ENCODE peak calls at places on chromosomes 2 and 18, in six cellular contexts. M, A, V, B, K and X are unnamed samples.

GRCh38 chr2:98807221-98807620 is 76.3 kb upstream of the MGAT4A start:
- DNase-seq in M (no peak), A (no peak), V (no peak), K (no peak), B (no peak), X (no peak)

GRCh38 chr18:37577051-37577611 is 11.5 kb upstream of the CELF4 start:
- DNase-seq in B (no peak), V (no peak), K (no peak), M (no peak), A (no peak), X (no peak)

GRCh38 chr2:240460781-240461431 is 25.4 kb downstream of the GPC1 start:
- DNase-seq in B (no peak), V (no peak), A (no peak), K (peak), M (peak), X (no peak)

GRCh38 chr2:160210599-160211138 is 10.6 kb upstream of the ITGB6 start:
- DNase-seq in K (peak), M (no peak), A (no peak), V (peak), B (peak), X (peak)

GRCh38 chr2:200761168-200761715 is 50.5 kb upstream of the BZW1 start:
- DNase-seq in B (no peak), M (no peak), A (peak), V (peak), K (no peak), X (no peak)

GRCh38 chr2:84427235-84428138 is 31.6 kb downstream of the SUCLG1 start:
- DNase-seq in V (peak), A (peak), M (no peak), K (no peak), B (no peak), X (no peak)

GRCh38 chr2:217695033-217695520 is 307.7 kb downstream of the TNS1 start:
- DNase-seq in K (no peak), V (peak), M (no peak), B (peak), A (peak), X (no peak)

GRCh38 chr18:48778344-48779011 is 172.3 kb downstream of the SMAD7 start:
- DNase-seq in A (no peak), K (no peak), B (no peak), M (no peak), V (no peak), X (no peak)

GRCh38 chr2:192148620-192149321 is 46.0 kb downstream of the TMEFF2 start:
- DNase-seq in A (peak), M (no peak), K (peak), B (no peak), V (peak), X (no peak)

GRCh38 chr2:237310515-237311114 is 103.3 kb downstream of the COL6A3 start:
- DNase-seq in K (no peak), V (no peak), A (no peak), M (peak), B (no peak), X (no peak)

GRCh38 chr18:80000877-80001276 is 12.5 kb upstream of the TXNL4A start:
- DNase-seq in A (no peak), B (no peak), K (no peak), V (no peak), M (no peak), X (no peak)

GRCh38 chr18:74446631-74447403 is 10.3 kb downstream of the DIPK1C start:
- DNase-seq in M (no peak), K (no peak), A (no peak), B (no peak), V (no peak), X (no peak)

GRCh38 chr2:83054751-83055150 is 1404.3 kb downstream of the SUCLG1 start:
- DNase-seq in B (no peak), A (no peak), M (no peak), V (no peak), K (no peak), X (no peak)

GRCh38 chr2:121489284-121489683 is 41.4 kb upstream of the RNU4ATAC start:
- DNase-seq in M (no peak), A (no peak), V (no peak), B (no peak), K (peak), X (peak)

GRCh38 chr2:149629003-149629402 is 41.4 kb upstream of the MMADHC start:
- DNase-seq in V (peak), A (no peak), M (no peak), B (no peak), K (no peak), X (no peak)

GRCh38 chr18:76262956-76263955 is 231.8 kb downstream of the ZNF516 start:
- DNase-seq in K (no peak), M (no peak), A (no peak), B (no peak), V (no peak), X (no peak)

GRCh38 chr18:45588284-45588683 is 27.0 kb upstream of the SLC14A2 start:
- DNase-seq in V (peak), M (no peak), A (peak), B (no peak), K (no peak), X (no peak)

GRCh38 chr2:158973111-158973510 is 4.7 kb downstream of the TANC1 start:
- DNase-seq in K (no peak), M (no peak), A (no peak), B (no peak), V (no peak), X (no peak)

GRCh38 chr2:48504647-48505327 is 25.2 kb upstream of the STON1 start:
- DNase-seq in M (no peak), K (no peak), B (no peak), V (peak), A (no peak), X (no peak)

GRCh38 chr2:201093573-201093972 is 21.8 kb downstream of the NDUFB3 start:
- DNase-seq in K (no peak), A (no peak), B (no peak), V (peak), M (no peak), X (no peak)

GRCh38 chr2:120390381-120391055 is 44.6 kb downstream of the INHBB start:
- DNase-seq in V (no peak), M (no peak), K (no peak), B (no peak), A (no peak), X (no peak)

GRCh38 chr2:7825591-7826312 is 856.1 kb upstream of the ID2 start:
- DNase-seq in K (peak), B (no peak), V (peak), M (no peak), A (no peak), X (peak)

GRCh38 chr2:223797811-223798721 is 39.3 kb downstream of the AP1S3 start:
- DNase-seq in V (peak), B (no peak), M (no peak), A (no peak), K (no peak), X (no peak)
- TF ChIP-seq CTCF in V (peak), B (no peak), M (peak), A (peak), K (peak), X (peak)

DNA sequence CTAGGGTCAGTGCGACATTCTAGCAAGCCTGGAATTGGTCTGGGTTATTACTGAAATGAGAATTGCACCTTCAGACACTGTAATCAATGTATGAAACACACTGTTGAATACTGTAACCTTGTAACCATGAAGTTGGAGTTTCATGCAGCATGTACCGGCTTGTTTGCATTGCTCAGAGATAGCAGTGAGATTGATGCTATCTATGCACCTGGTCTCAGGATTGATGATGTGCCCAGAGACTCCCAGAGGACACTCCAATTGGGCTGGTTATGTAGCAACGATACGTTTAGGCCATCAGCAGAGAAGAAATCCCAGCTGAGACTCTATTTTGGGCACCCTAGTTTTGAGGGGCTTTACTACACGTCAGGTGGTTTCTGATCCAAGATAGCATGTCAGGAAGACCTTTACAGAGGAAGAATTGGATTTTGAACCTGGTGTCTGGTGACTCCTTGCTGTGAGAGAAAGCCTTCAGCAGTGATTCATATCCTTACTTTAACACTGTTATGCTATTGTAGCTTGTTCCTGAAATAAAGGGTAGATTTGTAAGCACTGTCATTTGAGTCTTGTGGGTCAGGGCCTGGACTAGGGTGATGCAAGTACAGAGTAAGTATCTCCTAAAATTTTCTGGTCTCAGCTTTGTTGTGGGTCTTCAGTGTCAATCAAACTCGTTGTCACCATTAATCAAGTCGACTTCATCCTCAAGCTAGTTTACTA is 305.1 kb upstream of the GULP1 start:
- DNase-seq in A (no peak), M (no peak), B (no peak), V (no peak), K (no peak), X (no peak)
- TF ChIP-seq CTCF in A (no peak), M (no peak), B (no peak), V (no peak), K (no peak), X (no peak)

DNA sequence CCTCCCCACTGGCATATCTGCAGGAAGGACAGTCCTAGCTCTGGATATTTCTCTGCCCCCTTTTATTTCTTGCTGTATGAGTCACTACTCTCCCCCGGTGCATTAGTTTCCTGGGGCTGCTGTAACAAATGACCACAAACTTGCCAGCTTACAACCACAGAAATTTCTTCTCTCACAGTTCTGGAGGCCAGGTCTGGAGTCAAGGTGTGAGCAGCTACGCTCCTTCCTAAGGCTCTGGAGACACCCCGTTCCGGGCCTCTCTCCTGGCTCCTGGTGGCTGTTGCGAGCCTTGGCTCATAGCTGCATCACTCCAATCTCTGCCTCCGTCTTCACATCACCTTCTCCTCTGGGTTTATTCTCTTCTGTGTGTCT is 34.1 kb downstream of the PTPRM start:
- DNase-seq in K (no peak), A (no peak), B (no peak), M (no peak), V (peak), X (no peak)
- TF ChIP-seq CTCF in K (no peak), A (peak), B (no peak), M (peak), V (peak), X (no peak)

GRCh38 chr18:8608795-8609673 is at the start of gene RAB12:
- DNase-seq in M (peak), B (peak), A (no peak), K (peak), V (peak), X (peak)
- TF ChIP-seq CTCF in M (peak), B (no peak), A (peak), K (peak), V (peak), X (peak)

DNA sequence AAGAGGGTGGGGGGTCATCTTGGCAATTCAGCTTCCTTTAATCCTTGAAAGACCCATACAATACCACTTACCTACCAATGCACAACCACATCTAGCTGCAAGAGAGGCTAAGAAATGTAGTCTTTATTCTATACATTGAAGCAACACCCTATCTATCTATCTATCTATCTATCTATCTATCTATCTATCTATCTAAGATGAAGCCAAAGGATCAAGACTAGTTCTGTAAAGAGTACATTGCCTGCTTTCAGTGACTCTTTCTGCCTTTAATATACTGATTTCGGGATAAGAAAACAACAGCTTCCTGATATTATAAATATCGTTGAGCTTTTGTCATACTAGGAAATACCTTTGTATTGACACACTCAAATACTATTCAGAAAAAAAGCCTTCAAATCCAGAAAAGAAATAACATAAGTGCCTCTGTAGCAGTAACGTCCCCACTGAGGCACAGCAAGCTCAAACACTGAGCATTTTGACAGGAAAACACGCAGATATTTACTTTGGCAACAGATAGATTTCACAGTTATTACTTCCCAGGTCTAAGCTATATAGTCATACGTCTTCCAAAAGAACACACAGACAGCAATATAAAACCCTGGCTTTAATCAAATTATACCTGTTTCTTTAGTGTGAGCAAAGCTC is 139.4 kb upstream of the SERTAD2 start:
- DNase-seq in K (no peak), M (no peak), V (no peak), B (no peak), A (no peak), X (no peak)
- TF ChIP-seq CTCF in K (no peak), M (no peak), V (no peak), B (no peak), A (no peak), X (no peak)

GRCh38 chr2:24749069-24749691 is 44.0 kb downstream of the PTRHD1 start:
- DNase-seq in B (no peak), V (no peak), K (no peak), M (no peak), A (no peak), X (no peak)
- TF ChIP-seq CTCF in B (no peak), V (no peak), K (no peak), M (no peak), A (no peak), X (no peak)

GRCh38 chr2:34529965-34530364 is 930.9 kb upstream of the FAM98A start:
- DNase-seq in B (no peak), A (no peak), M (no peak), K (no peak), V (no peak), X (no peak)
- TF ChIP-seq CTCF in B (no peak), A (no peak), M (no peak), K (no peak), V (no peak), X (no peak)

GRCh38 chr2:173397539-173397938 is 42.9 kb downstream of the CDCA7 start:
- DNase-seq in K (no peak), V (no peak), B (no peak), A (no peak), M (no peak), X (no peak)

GRCh38 chr2:173401716-173402326 is 47.1 kb downstream of the CDCA7 start:
- DNase-seq in V (no peak), A (no peak), B (no peak), K (no peak), M (no peak), X (no peak)

GRCh38 chr2:173402405-173402974 is 47.8 kb downstream of the CDCA7 start:
- DNase-seq in V (peak), K (peak), A (peak), B (peak), M (no peak), X (peak)

GRCh38 chr2:173399229-173399628 is 44.6 kb downstream of the CDCA7 start:
- DNase-seq in B (no peak), A (no peak), M (no peak), K (no peak), V (no peak), X (no peak)

DNA sequence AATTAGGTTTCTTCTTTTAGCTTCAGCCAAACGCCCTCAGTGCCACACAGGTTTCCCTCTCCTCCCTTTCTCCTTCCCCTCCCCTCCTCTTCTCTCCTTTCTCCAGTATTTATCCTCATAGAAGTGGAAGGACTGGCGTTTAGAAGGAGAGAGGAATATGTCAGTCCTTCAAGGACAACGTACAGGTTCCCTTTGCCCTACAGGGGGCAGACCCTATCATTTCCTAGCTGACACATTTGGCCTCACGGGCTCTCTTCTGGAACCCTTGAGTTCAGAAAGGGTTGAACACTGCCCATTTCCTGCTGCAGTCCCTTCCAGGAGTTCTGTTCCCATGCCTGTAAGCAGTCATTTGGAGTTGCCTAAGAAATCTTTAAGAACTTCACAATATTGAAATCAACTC is 46.1 kb downstream of the CDCA7 start:
- DNase-seq in K (no peak), A (no peak), V (no peak), M (no peak), B (no peak), X (peak)
- TF ChIP-seq CTCF in K (no peak), A (peak), V (peak), M (peak), B (no peak), X (no peak)